ENCODE peak calls at places on chromosomes 11 and 22, in seven cellular contexts. D is GM23248; H is fibroblast of lung; U is prostate gland; B is effector memory CD4-positive, alpha-beta T cell; A is adipocyte; Y is A549. K is an unnamed sample. For H3K4me1, the result is how much of the 10 kb centered on the place peaks cover.

GRCh38 chr22:38834215-38834953 is 9.4 kb downstream of the NPTXR start:
- DNase-seq in B (no peak), Y (no peak), H (no peak), A (no peak), U (no peak), D (no peak), K (no peak)

GRCh38 chr22:44289429-44290171 is 23.2 kb downstream of the SHISAL1 start:
- DNase-seq in Y (no peak), A (no peak), H (peak), U (no peak), D (peak), B (no peak), K (no peak)

GRCh38 chr11:87726511-87726910 is 448.7 kb downstream of the RAB38 start:
- DNase-seq in U (no peak), B (no peak), Y (no peak), H (peak), A (no peak), D (no peak), K (no peak)

GRCh38 chr22:50199836-50200332 is 927 bp upstream of the SELENOO start:
- DNase-seq in U (no peak), D (peak), Y (no peak), B (no peak), A (peak), H (peak), K (no peak)

GRCh38 chr11:9187616-9188015 is 77.5 kb downstream of the DENND5A start:
- DNase-seq in H (no peak), Y (no peak), B (no peak), D (no peak), U (no peak), A (no peak), K (no peak)

GRCh38 chr11:1344056-1344635 is 34.7 kb upstream of the TOLLIP start:
- DNase-seq in D (no peak), Y (no peak), B (no peak), U (no peak), A (no peak), H (no peak), K (no peak)

GRCh38 chr22:31083923-31084810 is 3.0 kb downstream of the SMTN start:
- DNase-seq in U (no peak), B (no peak), Y (no peak), D (peak), A (no peak), H (no peak), K (no peak)

GRCh38 chr11:35173620-35174278 is 34.8 kb downstream of the CD44 start:
- DNase-seq in D (no peak), H (no peak), U (no peak), B (no peak), Y (no peak), A (no peak), K (peak)

GRCh38 chr22:24474649-24475048 is 20.5 kb upstream of the UPB1 start:
- DNase-seq in H (peak), D (no peak), Y (no peak), B (no peak), U (no peak), A (peak), K (no peak)

DNA sequence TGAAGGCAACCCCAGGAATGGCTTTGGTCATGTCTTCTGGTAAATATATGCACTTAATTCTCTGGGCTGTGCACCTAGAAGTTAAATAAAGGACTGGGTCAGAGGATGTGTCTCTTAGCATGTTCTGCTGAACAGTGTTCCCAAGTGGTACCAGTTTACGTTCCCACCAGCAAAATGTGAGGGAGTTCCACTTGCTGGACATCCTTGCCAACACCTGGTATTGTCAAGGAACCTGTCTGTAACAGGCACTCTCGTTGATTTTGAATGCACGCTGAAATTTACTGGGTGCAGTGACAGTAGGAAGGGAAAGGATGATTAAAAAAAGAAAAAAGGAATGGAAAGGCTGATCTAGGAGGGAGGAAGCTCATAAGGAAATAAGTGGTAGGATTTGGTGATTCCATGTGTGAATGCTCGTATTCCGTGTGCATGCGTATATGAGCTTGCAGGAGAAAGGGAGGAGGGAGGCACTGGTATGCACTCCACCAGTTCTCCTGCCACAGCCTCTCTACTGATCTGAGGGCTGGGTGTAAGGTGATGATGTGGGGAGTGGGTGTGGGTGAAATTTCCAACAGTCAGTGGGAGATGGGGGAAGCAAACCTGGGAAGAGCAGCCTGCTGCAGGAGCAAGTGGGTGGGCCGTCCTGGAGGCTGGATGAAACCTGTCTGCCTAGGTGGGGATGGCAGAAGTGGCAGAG is 14.9 kb downstream of the MED15 start:
- DNase-seq in B (no peak), U (no peak), A (no peak), Y (no peak), H (no peak), D (no peak), K (no peak)
- H3K4me1 ChIP-seq in B (under half), U (under half), A (under half), Y (half or more), H (under half), D (half or more), K (under half)

GRCh38 chr22:20528405-20528978 is 21.1 kb downstream of the MED15 start:
- DNase-seq in B (no peak), A (no peak), Y (no peak), U (no peak), D (no peak), H (no peak), K (no peak)
- H3K4me1 ChIP-seq in B (under half), A (half or more), Y (half or more), U (under half), D (half or more), H (under half), K (under half)

DNA sequence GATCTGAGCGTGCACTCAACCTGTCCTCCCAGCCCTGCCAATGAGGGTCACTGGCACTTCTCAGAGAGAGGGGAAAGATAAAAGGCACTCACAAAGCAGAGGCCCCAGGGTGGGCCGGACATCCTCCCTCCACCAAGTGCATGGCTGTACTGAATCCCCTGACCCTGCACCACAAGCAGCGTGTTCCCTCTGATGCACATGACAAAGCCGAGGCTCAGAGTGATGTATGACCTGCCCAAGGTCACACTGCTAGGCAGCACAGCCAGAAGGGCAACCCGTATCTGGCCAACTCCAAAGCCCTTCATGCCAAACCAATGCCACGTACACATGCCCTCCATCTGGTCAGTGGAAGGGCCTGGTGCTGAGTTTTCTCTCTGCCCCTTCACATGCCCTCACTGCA is 22.1 kb downstream of the SPATA19 start:
- DNase-seq in Y (no peak), U (no peak), B (no peak), A (no peak), H (no peak), D (no peak), K (no peak)
- H3K4me1 ChIP-seq in Y (under half), U (under half), B (under half), A (under half), H (under half), D (under half), K (under half)

GRCh38 chr11:114161486-114162250 is 102.2 kb downstream of the ZBTB16 start:
- DNase-seq in U (no peak), A (no peak), H (no peak), D (no peak), Y (no peak), B (no peak), K (no peak)
- H3K4me1 ChIP-seq in U (half or more), A (half or more), H (under half), D (under half), Y (under half), B (under half), K (under half)

GRCh38 chr11:12088531-12088930 is 21.9 kb upstream of the MICAL2 start:
- DNase-seq in H (no peak), D (no peak), U (no peak), A (no peak), B (no peak), Y (no peak), K (no peak)

GRCh38 chr11:12090761-12091261 is 19.6 kb upstream of the MICAL2 start:
- DNase-seq in B (no peak), A (no peak), D (no peak), H (no peak), Y (peak), U (no peak), K (no peak)

GRCh38 chr11:12089473-12089872 is 20.9 kb upstream of the MICAL2 start:
- DNase-seq in U (no peak), Y (no peak), B (no peak), H (no peak), D (no peak), A (no peak), K (no peak)

GRCh38 chr11:12089041-12089440 is 21.3 kb upstream of the MICAL2 start:
- DNase-seq in Y (no peak), U (no peak), B (no peak), H (no peak), A (no peak), D (no peak), K (no peak)

GRCh38 chr11:12090061-12090572 is 20.3 kb upstream of the MICAL2 start:
- DNase-seq in Y (no peak), H (peak), A (peak), D (peak), U (no peak), B (no peak), K (no peak)
- H3K4me1 ChIP-seq in Y (half or more), H (under half), A (under half), D (half or more), U (under half), B (under half), K (half or more)

DNA sequence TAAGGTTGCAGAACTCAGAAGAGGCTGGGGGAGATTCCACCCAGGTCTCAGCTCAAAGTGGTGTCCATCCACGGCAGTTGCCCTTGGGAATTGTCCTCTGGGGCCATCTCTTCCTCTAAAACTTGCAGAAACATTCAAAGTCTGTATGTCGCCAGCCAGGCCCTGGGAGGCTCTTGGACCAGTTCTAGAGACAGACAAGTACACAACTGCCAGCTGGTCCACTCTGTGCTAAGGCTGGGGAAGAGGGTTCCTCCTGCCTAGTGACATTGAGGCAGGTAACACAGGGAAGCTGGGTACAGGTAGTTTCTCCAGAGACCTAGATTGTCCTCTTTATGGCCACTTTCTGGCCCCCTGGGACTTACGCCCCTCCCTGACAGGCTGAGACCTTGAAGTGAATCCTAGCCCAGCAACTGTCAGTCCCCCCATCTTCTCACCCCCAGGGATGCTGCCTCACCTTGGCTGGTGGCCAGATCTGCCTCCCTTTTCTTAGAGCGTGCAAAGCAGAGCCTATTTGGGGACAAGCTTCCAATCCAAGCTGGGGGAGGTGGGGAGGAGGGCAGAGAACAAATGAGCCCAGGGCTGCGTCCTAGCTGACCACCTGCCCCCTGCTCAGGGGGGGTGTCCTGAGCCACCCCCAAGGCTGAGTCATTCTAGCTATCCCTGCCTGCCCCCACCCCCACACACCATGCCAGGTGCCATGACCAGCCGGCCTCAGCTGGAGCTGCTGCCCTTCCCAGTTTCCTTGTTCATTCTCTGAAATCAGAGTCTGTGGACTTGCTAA is 8.4 kb downstream of the FAM83F start:
- DNase-seq in H (no peak), B (no peak), U (no peak), D (no peak), A (no peak), Y (no peak), K (no peak)
- H3K4me1 ChIP-seq in H (under half), B (under half), U (under half), D (under half), A (under half), Y (under half), K (under half)

GRCh38 chr22:35837328-35837727 is 119.7 kb downstream of the APOL5 start:
- DNase-seq in U (no peak), B (no peak), H (no peak), D (no peak), Y (no peak), A (no peak), K (no peak)
- H3K4me1 ChIP-seq in U (under half), B (under half), H (under half), D (half or more), Y (half or more), A (half or more), K (under half)

GRCh38 chr11:118655486-118656190 is 23.8 kb downstream of the TREH start:
- DNase-seq in B (no peak), H (no peak), U (no peak), D (no peak), A (no peak), Y (no peak), K (no peak)
- H3K4me1 ChIP-seq in B (under half), H (under half), U (under half), D (under half), A (under half), Y (under half), K (under half)

DNA sequence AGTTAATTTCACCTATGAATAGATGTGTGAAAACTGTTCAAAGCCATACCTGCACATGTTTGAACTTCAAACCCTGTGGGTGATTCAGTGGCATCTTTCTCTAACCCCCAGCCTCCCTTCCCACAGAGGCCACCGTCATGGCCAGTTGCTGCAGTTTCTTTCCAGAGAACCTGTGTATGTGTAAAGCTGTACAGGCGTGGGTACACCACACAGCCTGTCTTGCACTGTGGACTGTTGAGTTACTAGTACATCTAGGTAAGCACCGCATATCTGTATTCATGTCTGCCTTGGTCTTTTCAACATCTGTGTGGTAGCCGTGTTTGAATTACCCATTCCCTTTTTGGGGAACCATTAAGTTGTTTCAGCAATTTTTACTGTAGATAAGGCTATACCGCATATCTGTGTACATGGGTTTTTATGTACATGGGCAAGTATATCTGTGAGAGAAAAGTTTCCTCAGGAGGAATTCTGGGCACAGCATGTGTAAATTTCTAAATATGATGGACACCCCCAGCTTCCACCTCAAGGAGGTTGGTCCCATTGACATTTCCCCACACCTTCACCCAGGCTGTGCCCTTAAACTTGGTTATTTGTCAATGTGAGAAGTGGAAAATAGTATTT is 13.9 kb downstream of the NEAT1 start:
- DNase-seq in H (no peak), B (no peak), U (peak), D (peak), Y (no peak), A (peak), K (no peak)
- H3K4me1 ChIP-seq in H (under half), B (under half), U (under half), D (half or more), Y (half or more), A (under half), K (under half)